ENCODE peak calls at places on chromosomes 7 and 10, in ten cellular contexts. T, E, U, C, V, W, P, Z, A and J are unnamed samples.

GRCh38 chr7:11436773-11437524 is 395.0 kb downstream of the THSD7A start:
- DNase-seq in T (no peak), E (no peak), U (no peak), C (no peak), V (no peak), W (no peak), P (no peak), Z (no peak), A (no peak), J (no peak)

GRCh38 chr7:66815976-66816375 is 75.4 kb downstream of the RABGEF1 start:
- DNase-seq in T (no peak), E (no peak), U (no peak), C (no peak), V (no peak), W (no peak), P (no peak), Z (no peak), A (no peak), J (no peak)

GRCh38 chr7:949021-949934 is 5.2 kb downstream of the ADAP1 start:
- DNase-seq in T (no peak), E (no peak), U (no peak), C (no peak), V (no peak), W (no peak), P (peak; percentile 12), Z (no peak), A (no peak), J (no peak)

GRCh38 chr10:93039721-93040120 is 20.9 kb upstream of the CYP26C1 start:
- DNase-seq in T (no peak), E (no peak), U (no peak), C (peak; percentile 95), V (peak; percentile 66), W (no peak), P (no peak), Z (peak; percentile 47), A (no peak), J (peak; percentile 25)

GRCh38 chr10:57142925-57143576 is 782.0 kb upstream of the ZWINT start:
- DNase-seq in T (no peak), E (no peak), U (no peak), C (no peak), V (no peak), W (no peak), P (no peak), Z (no peak), A (no peak), J (no peak)

GRCh38 chr7:87225696-87226095 is 6.2 kb upstream of the TMEM243 start:
- DNase-seq in T (no peak), E (no peak), U (no peak), C (no peak), V (no peak), W (no peak), P (no peak), Z (peak; percentile 48), A (no peak), J (peak; percentile 21)

GRCh38 chr10:127990846-127991542 is 84.1 kb downstream of the PTPRE start:
- DNase-seq in T (no peak), E (no peak), U (no peak), C (peak; percentile 34), V (peak; percentile 91), W (no peak), P (no peak), Z (no peak), A (no peak), J (peak; percentile 98)

GRCh38 chr7:3649678-3650445 is 348.8 kb downstream of the SDK1 start:
- DNase-seq in T (no peak), E (no peak), U (no peak), C (no peak), V (no peak), W (no peak), P (no peak), Z (no peak), A (no peak), J (peak; percentile 77)